ENCODE peak calls at places on chromosomes 12 and 14, in eight cellular contexts. F, P, L, W, S, U, Z and K are unnamed samples.

GRCh38 chr12:120292661-120293531 is at the start of gene RNU4-1:
- DNase-seq in F (peak; percentile 96), P (peak; percentile 78), L (peak; percentile 99), W (peak; percentile 97), S (peak; percentile 89), U (peak; percentile 99), Z (peak; percentile 57), K (peak; percentile 97)

GRCh38 chr14:73283592-73284379 is 46.5 kb downstream of the PAPLN start:
- DNase-seq in F (peak; percentile 46), P (peak; percentile 24), L (peak; percentile 76), W (no peak), S (no peak), U (no peak), Z (no peak), K (no peak)

GRCh38 chr12:117901631-117902030 is 67.2 kb downstream of the KSR2 start:
- DNase-seq in F (no peak), P (no peak), L (no peak), W (no peak), S (no peak), U (no peak), Z (no peak), K (no peak)

GRCh38 chr14:73745571-73746539 is 31.7 kb upstream of the PNMA1 start:
- DNase-seq in F (no peak), P (no peak), L (no peak), W (no peak), S (no peak), U (no peak), Z (peak; percentile 40), K (no peak)

GRCh38 chr14:106790189-106791036 is 1264.0 kb downstream of the TMEM121 start:
- DNase-seq in F (peak; percentile 57), P (no peak), L (peak; percentile 1), W (peak; percentile 90), S (no peak), U (no peak), Z (peak; percentile 68), K (peak; percentile 93)

GRCh38 chr12:41904041-41904440 is 240.6 kb downstream of the GXYLT1 start:
- DNase-seq in F (no peak), P (no peak), L (no peak), W (no peak), S (no peak), U (no peak), Z (no peak), K (no peak)

GRCh38 chr14:78509516-78509915 is 339.3 kb downstream of the NRXN3 start:
- DNase-seq in F (no peak), P (no peak), L (peak; percentile 50), W (no peak), S (no peak), U (no peak), Z (no peak), K (no peak)

GRCh38 chr12:112130461-112130998 is 5.2 kb downstream of the TRAFD1 start:
- DNase-seq in F (no peak), P (no peak), L (no peak), W (peak; percentile 42), S (peak; percentile 72), U (no peak), Z (no peak), K (no peak)

GRCh38 chr14:103801459-103801858 is 45.9 kb downstream of the PPP1R13B start:
- DNase-seq in F (no peak), P (no peak), L (peak; percentile 39), W (no peak), S (no peak), U (no peak), Z (no peak), K (no peak)

GRCh38 chr14:103806805-103807204 is 40.6 kb downstream of the PPP1R13B start:
- DNase-seq in F (no peak), P (no peak), L (no peak), W (peak; percentile 14), S (no peak), U (no peak), Z (no peak), K (no peak)

GRCh38 chr14:103805708-103806107 is 41.7 kb downstream of the PPP1R13B start:
- DNase-seq in F (no peak), P (no peak), L (no peak), W (no peak), S (no peak), U (no peak), Z (no peak), K (no peak)

GRCh38 chr14:103802353-103802752 is 45.0 kb downstream of the PPP1R13B start:
- DNase-seq in F (no peak), P (no peak), L (no peak), W (no peak), S (no peak), U (no peak), Z (no peak), K (no peak)

GRCh38 chr14:103803661-103804060 is 43.7 kb downstream of the PPP1R13B start:
- DNase-seq in F (peak; percentile 9), P (no peak), L (no peak), W (no peak), S (no peak), U (no peak), Z (no peak), K (no peak)
- H3K27ac ChIP-seq in F (no peak overlapping the region), P (no peak overlapping the region), L (no peak overlapping the region), W (no peak overlapping the region), S (no peak overlapping the region), U (no peak overlapping the region), Z (peak overlapping the region; percentile 28), K (no peak overlapping the region)

DNA sequence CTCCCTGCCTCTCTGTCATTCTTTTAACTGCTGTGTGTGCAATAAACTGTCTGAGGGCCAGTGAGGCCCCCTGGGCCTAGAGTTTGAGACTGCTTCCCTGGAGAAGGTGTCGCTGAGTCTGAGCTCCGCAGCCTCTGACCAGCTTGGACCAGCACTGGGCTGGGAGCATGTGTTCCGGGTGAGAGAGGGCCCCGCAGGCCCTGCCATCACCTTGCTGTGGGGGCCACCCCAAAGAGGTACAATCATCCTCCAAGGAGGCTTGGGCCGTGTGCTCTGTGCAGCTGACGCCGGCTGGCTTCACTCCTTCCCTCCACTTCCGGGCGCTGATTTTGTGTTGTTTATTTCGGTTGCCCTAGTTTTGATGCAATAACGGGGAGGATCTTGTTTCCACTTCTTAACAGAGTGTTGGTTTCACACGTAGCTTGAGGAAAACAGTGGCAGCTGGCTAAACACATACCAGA is 121.5 kb downstream of the TMEM132C start:
- DNase-seq in F (no peak), P (no peak), L (no peak), W (no peak), S (no peak), U (no peak), Z (no peak), K (no peak)
- H3K4me2 ChIP-seq in F (no peak overlapping the region), P (no peak overlapping the region), L (no peak overlapping the region), W (no peak overlapping the region), S (no peak overlapping the region), U (no peak overlapping the region), Z (no peak overlapping the region), K (no peak overlapping the region)

GRCh38 chr12:57836442-57837375 is 9.8 kb downstream of the CTDSP2 start:
- DNase-seq in F (no peak), P (no peak), L (peak; percentile 86), W (peak; percentile 83), S (peak; percentile 85), U (no peak), Z (no peak), K (peak; percentile 69)

GRCh38 chr12:57839996-57840395 is 6.5 kb downstream of the CTDSP2 start:
- DNase-seq in F (no peak), P (no peak), L (no peak), W (no peak), S (no peak), U (no peak), Z (no peak), K (no peak)

GRCh38 chr12:57837779-57838562 is 8.6 kb downstream of the CTDSP2 start:
- DNase-seq in F (no peak), P (no peak), L (peak; percentile 85), W (peak; percentile 50), S (peak; percentile 70), U (no peak), Z (no peak), K (no peak)

GRCh38 chr12:57840701-57841100 is 5.8 kb downstream of the CTDSP2 start:
- DNase-seq in F (no peak), P (no peak), L (no peak), W (no peak), S (peak; percentile 43), U (no peak), Z (peak; percentile 80), K (no peak)

DNA sequence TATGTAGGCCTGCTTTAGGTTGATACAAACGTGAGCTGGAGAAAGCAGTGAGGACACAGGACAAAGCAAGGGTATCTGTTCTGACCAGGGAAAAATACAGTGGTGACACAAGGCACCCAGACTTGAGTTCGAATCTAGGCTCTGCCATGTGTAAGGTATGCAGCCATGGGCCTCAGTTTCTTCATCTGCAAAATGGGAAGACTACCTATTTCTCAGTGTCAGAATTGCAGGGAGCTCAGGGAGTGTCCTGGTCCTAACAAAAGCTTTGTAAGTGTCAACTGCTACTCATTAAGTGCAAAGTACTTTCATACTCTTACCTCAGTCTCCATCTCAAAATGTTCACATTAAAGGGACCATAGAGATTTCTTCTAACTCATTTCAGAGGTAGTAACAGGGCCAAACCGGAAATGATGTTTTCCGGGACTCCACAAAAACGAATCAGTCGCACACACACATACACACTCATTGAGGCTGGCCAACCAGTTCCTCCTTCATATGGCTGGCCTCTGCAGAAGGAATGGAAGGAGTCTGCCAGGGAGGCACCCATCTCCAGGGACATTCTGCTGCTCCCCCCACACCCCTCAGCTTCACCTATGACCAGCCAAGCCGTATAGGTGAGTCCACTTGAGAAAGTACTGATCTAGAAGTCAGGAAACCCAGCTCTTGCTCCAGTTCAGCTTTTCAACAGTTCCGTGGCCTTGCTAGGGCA is 7.8 kb downstream of the CTDSP2 start:
- DNase-seq in F (no peak), P (no peak), L (no peak), W (peak; percentile 48), S (peak; percentile 76), U (no peak), Z (no peak), K (no peak)
- H3K4me1 ChIP-seq in F (peaks cover 56% of the 10 kb centered on the region), P (peaks cover 47% of the 10 kb centered on the region), L (peaks cover 33% of the 10 kb centered on the region), W (peaks cover 100% of the 10 kb centered on the region), S (peaks cover 71% of the 10 kb centered on the region), U (peaks cover 20% of the 10 kb centered on the region), Z (peaks cover 95% of the 10 kb centered on the region), K (peaks cover 33% of the 10 kb centered on the region)

GRCh38 chr12:62919827-62920226 is 15.1 kb downstream of the PPM1H start:
- DNase-seq in F (no peak), P (no peak), L (no peak), W (no peak), S (peak; percentile 68), U (no peak), Z (no peak), K (no peak)

GRCh38 chr12:62914443-62914909 is 20.5 kb downstream of the PPM1H start:
- DNase-seq in F (no peak), P (no peak), L (no peak), W (no peak), S (no peak), U (no peak), Z (no peak), K (no peak)

GRCh38 chr12:62917939-62918338 is 17.0 kb downstream of the PPM1H start:
- DNase-seq in F (no peak), P (no peak), L (no peak), W (no peak), S (no peak), U (no peak), Z (no peak), K (no peak)

GRCh38 chr12:62915130-62915529 is 19.8 kb downstream of the PPM1H start:
- DNase-seq in F (no peak), P (no peak), L (no peak), W (no peak), S (no peak), U (no peak), Z (no peak), K (no peak)

DNA sequence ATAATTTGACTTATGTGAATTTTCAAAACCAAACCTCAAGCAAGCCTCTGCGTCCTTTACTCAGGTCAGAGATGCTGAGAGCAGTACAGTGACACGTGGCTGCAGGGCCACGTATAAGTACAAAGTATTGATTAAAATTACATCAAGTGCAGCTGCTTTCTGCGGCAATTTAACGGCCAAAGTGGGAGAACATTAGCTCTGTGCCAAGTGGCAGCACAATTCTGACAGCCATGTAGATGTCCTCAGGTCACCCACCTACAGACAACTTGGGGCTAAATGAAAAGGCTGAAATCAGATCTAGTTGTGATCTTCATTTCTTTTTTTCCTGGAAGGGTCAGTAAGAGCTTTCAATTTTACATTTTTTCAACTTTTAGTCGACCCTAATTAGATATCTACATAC is 17.9 kb downstream of the PPM1H start:
- DNase-seq in F (no peak), P (no peak), L (no peak), W (no peak), S (no peak), U (no peak), Z (no peak), K (no peak)
- H3K27ac ChIP-seq in F (no peak overlapping the region), P (no peak overlapping the region), L (no peak overlapping the region), W (no peak overlapping the region), S (no peak overlapping the region), U (no peak overlapping the region), Z (no peak overlapping the region), K (no peak overlapping the region)